ENCODE peak calls at places on chromosome 9, in six cellular contexts. U, A, K, S, I and C are unnamed samples.

GRCh38 chr9:72396247-72397091 is 31.5 kb upstream of the ZFAND5 start:
- DNase-seq in U (no peak), A (peak), K (no peak), S (peak), I (no peak), C (no peak)

GRCh38 chr9:121573717-121574485 is 74.3 kb upstream of the GGTA1 start:
- DNase-seq in U (no peak), A (no peak), K (no peak), S (no peak), I (no peak), C (no peak)

GRCh38 chr9:77593528-77593927 is 54.6 kb downstream of the GNA14 start:
- DNase-seq in U (no peak), A (no peak), K (no peak), S (no peak), I (no peak), C (no peak)

GRCh38 chr9:98453589-98454311 is 198.3 kb upstream of the TBC1D2 start:
- DNase-seq in U (no peak), A (no peak), K (no peak), S (no peak), I (no peak), C (no peak)

GRCh38 chr9:14212697-14213420 is 101.1 kb downstream of the NFIB start:
- DNase-seq in U (no peak), A (no peak), K (no peak), S (no peak), I (no peak), C (no peak)

GRCh38 chr9:135087489-135087791 is at the start of gene OLFM1:
- DNase-seq in U (peak), A (peak), K (peak), S (no peak), I (peak), C (no peak)

GRCh38 chr9:35923927-35924763 is 14.9 kb downstream of the SPAAR start:
- DNase-seq in U (no peak), A (peak), K (peak), S (peak), I (no peak), C (no peak)

GRCh38 chr9:12818431-12819000 is 43.7 kb downstream of the LURAP1L start:
- DNase-seq in U (peak), A (no peak), K (no peak), S (no peak), I (no peak), C (no peak)

DNA sequence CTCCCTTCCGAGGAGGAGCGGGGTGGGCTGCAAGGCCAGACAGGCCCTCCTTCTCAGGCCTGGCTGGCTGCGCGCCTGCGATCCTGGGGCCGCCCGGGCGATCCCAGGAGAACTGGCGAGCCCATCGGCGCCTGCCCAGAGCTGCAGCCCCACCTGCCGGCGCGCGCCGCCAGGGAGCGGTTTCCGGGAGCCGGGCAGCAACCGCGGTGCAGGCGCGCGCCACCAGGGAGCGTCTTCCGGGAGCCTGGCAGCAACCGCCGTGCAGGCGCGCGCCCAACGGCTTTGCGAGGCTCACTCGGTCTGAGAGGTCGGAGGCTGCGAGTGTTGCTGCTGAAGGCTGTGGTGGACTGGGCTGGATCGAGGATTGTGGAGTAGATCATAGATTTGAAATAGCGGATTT is 668.7 kb downstream of the SPATA31A6 start:
- DNase-seq in U (peak), A (no peak), K (peak), S (peak), I (peak), C (no peak)
- TF ChIP-seq CTCF in U (peak), A (no peak), K (no peak), S (no peak), I (peak), C (peak)

DNA sequence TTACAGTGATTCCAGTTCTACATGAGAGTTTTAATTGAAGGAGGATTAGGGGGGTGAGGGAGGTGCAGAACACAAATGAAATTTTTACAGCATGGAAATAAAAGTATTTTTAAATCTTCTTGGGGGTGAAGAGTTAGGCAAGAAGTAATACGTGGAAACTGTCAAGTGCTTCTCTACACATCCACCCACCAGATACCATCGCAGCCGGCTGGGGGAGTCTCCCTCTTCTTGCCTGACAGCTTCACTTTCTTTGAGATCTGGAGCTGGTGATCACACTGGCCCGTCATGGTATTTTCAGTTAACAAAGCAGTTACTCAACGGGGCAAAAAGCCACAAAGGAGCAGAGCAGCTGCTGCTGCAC is 2.6 kb upstream of the NR4A3 start:
- DNase-seq in U (no peak), A (no peak), K (peak), S (no peak), I (no peak), C (no peak)
- TF ChIP-seq CTCF in U (no peak), A (no peak), K (no peak), S (no peak), I (no peak), C (no peak)

DNA sequence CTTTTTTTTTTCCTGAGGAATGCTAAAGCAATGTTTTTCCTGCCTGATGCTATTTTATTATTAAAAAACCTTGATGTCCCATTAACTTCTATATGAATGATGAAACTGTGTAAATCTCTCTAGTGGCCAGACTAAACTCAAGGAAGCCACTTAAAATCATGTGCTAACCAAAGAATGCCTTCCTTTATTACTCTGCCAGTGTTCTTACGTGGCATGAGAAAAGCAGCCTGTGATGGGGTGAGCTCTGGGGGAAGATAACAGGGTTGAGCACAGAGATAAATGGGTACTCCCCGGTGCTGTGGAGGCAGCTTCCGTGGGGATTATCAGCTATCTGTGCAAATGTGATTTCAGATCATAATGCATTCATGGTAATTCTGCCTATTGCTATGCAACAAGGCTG is 181.3 kb downstream of the CAVIN4 start:
- DNase-seq in U (no peak), A (no peak), K (no peak), S (no peak), I (no peak), C (no peak)
- TF ChIP-seq CTCF in U (no peak), A (no peak), K (no peak), S (no peak), I (no peak), C (no peak)

DNA sequence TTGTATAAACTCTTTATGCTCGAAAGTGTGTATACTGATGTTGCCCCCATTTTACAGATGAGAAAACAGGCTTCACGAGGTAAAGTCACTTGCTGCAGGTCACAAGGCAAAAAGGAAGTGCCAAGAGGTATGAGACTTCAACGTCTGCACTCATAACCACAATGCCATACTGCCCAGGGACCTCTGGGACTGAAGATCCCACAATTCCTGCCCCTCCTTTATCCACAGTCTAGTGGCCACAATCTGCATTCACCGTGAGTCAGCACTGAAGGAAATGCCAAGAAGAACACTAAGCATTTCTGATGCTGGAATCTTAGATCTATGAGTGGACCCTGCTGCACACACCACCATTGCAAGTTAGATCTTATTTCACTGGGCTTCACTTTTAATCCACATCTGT is 37.3 kb downstream of the MED27 start:
- DNase-seq in U (no peak), A (peak), K (no peak), S (peak), I (no peak), C (no peak)
- TF ChIP-seq CTCF in U (no peak), A (no peak), K (no peak), S (no peak), I (no peak), C (no peak)

GRCh38 chr9:86242012-86242411 is 17.4 kb downstream of the C9orf153 start:
- DNase-seq in U (no peak), A (no peak), K (no peak), S (peak), I (no peak), C (no peak)

GRCh38 chr9:86241216-86241615 is 18.2 kb downstream of the C9orf153 start:
- DNase-seq in U (no peak), A (no peak), K (no peak), S (no peak), I (no peak), C (no peak)

GRCh38 chr9:86239053-86239770 is 20.2 kb downstream of the C9orf153 start:
- DNase-seq in U (no peak), A (no peak), K (no peak), S (no peak), I (no peak), C (no peak)
- TF ChIP-seq CTCF in U (no peak), A (peak), K (no peak), S (no peak), I (no peak), C (peak)

DNA sequence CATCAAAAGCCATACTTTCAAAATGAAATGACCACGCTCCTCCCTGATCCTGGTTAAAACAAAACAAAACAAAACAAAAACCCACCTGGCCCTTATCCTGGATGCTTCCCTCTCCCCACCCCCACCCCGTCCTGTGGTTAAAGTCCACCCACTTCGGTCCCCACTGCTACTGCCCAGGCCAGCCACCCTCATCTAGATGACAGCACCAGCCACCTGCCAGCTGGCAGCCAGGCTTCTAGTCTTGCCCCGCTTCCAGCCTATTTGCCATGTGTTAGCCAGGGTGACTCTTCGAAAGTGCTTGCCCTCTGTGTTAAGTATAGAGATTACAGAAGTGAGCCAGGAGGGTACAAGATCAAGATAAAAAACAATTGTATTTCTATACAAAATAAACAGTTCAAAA is 27.5 kb upstream of the NCS1 start:
- DNase-seq in U (no peak), A (no peak), K (no peak), S (no peak), I (no peak), C (no peak)
- TF ChIP-seq CTCF in U (no peak), A (no peak), K (no peak), S (no peak), I (no peak), C (no peak)

GRCh38 chr9:92242779-92243136 is 50.7 kb downstream of the IARS1 start:
- DNase-seq in U (no peak), A (no peak), K (no peak), S (no peak), I (no peak), C (no peak)
- TF ChIP-seq CTCF in U (no peak), A (peak), K (no peak), S (no peak), I (no peak), C (peak)

GRCh38 chr9:34809504-34810186 is 99.7 kb upstream of the CCL21 start:
- DNase-seq in U (peak), A (no peak), K (peak), S (no peak), I (peak), C (no peak)
- TF ChIP-seq CTCF in U (peak), A (peak), K (no peak), S (no peak), I (peak), C (peak)

DNA sequence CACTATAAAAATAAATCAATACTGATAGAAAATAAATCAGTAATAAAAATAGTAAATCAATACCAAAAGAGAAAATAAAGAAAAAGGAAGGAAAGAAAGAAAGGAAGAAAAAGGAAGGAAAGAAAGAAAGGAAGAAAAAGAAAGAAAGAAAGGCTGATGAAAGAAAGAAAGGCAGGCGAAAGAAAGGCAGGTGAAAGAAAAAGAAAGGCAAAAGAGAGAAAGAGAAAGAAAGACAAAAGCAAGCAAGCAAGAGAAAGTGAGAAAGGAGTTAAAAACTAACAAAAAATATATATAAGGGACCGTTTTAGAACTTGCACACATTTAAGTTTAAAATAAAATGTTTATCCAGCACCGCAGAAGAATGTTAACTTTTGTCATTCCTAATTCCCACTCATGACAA is 116.0 kb downstream of the SVEP1 start:
- DNase-seq in U (no peak), A (no peak), K (no peak), S (no peak), I (no peak), C (no peak)
- TF ChIP-seq CTCF in U (no peak), A (no peak), K (no peak), S (no peak), I (no peak), C (no peak)